ENCODE peak calls at places on chromosomes 7 and 10, in four cellular contexts. One of them, this sample, is unnamed.
A peak's percentile ranks its signal among the peaks of the same experiment; 100 is the strongest.

GRCh38 chr10:121667948-121668335 is 69.7 kb upstream of the FGFR2 start:
- DNase-seq in cardiac muscle cell: peak; percentile 59
- DNase-seq in skeletal muscle cell: no peak
- DNase-seq in thyroid gland: no peak
- DNase-seq in this sample: no peak

GRCh38 chr10:88149906-88150305 is 286.5 kb downstream of the PTEN start:
- DNase-seq in cardiac muscle cell: no peak
- DNase-seq in skeletal muscle cell: peak; percentile 7
- DNase-seq in thyroid gland: no peak
- DNase-seq in this sample: no peak

GRCh38 chr7:44071726-44072363 is 6.5 kb upstream of the PGAM2 start:
- DNase-seq in cardiac muscle cell: no peak
- DNase-seq in skeletal muscle cell: no peak
- DNase-seq in thyroid gland: no peak
- DNase-seq in this sample: no peak

GRCh38 chr7:30427296-30428080 is 51.1 kb downstream of the NOD1 start:
- DNase-seq in cardiac muscle cell: no peak
- DNase-seq in skeletal muscle cell: no peak
- DNase-seq in thyroid gland: no peak
- DNase-seq in this sample: no peak

GRCh38 chr10:100743626-100744135 is 1.7 kb upstream of the PAX2 start:
- DNase-seq in cardiac muscle cell: peak; percentile 82
- DNase-seq in skeletal muscle cell: no peak
- DNase-seq in thyroid gland: peak; percentile 39
- DNase-seq in this sample: no peak

GRCh38 chr7:74455933-74456332 is 2.2 kb downstream of the GTF2IRD1 start:
- DNase-seq in cardiac muscle cell: peak; percentile 58
- DNase-seq in skeletal muscle cell: no peak
- DNase-seq in thyroid gland: no peak
- DNase-seq in this sample: no peak

GRCh38 chr7:131927770-131928169 is 371.3 kb upstream of the PODXL start:
- DNase-seq in cardiac muscle cell: no peak
- DNase-seq in skeletal muscle cell: no peak
- DNase-seq in thyroid gland: no peak
- DNase-seq in this sample: no peak

GRCh38 chr7:87404674-87405073 is 59.2 kb downstream of the CROT start:
- DNase-seq in cardiac muscle cell: peak; percentile 47
- DNase-seq in skeletal muscle cell: no peak
- DNase-seq in thyroid gland: no peak
- DNase-seq in this sample: no peak

GRCh38 chr7:46207931-46208634 is 287.0 kb upstream of the IGFBP3 start:
- DNase-seq in cardiac muscle cell: no peak
- DNase-seq in skeletal muscle cell: no peak
- DNase-seq in thyroid gland: no peak
- DNase-seq in this sample: peak; percentile 70

GRCh38 chr10:128000660-128001059 is 93.8 kb downstream of the PTPRE start:
- DNase-seq in cardiac muscle cell: no peak
- DNase-seq in skeletal muscle cell: no peak
- DNase-seq in thyroid gland: peak; percentile 57
- DNase-seq in this sample: no peak

GRCh38 chr7:41162612-41163011 is 540.3 kb downstream of the INHBA start:
- DNase-seq in cardiac muscle cell: no peak
- DNase-seq in skeletal muscle cell: no peak
- DNase-seq in thyroid gland: no peak
- DNase-seq in this sample: no peak

GRCh38 chr7:79453558-79454324 is at the start of gene MAGI2:
- DNase-seq in cardiac muscle cell: peak; percentile 95
- DNase-seq in skeletal muscle cell: peak; percentile 48
- DNase-seq in thyroid gland: peak; percentile 81
- DNase-seq in this sample: peak; percentile 94

GRCh38 chr10:132687893-132688579 is 97.9 kb downstream of the NKX6-2 start:
- DNase-seq in cardiac muscle cell: no peak
- DNase-seq in skeletal muscle cell: no peak
- DNase-seq in thyroid gland: peak; percentile 0
- DNase-seq in this sample: no peak

GRCh38 chr10:97759157-97759980 is 12.4 kb downstream of the SFRP5 start:
- DNase-seq in cardiac muscle cell: peak; percentile 83
- DNase-seq in skeletal muscle cell: no peak
- DNase-seq in thyroid gland: peak; percentile 66
- DNase-seq in this sample: no peak

GRCh38 chr10:31706921-31707571 is 221.6 kb downstream of the ARHGAP12 start:
- DNase-seq in cardiac muscle cell: peak; percentile 30
- DNase-seq in skeletal muscle cell: no peak
- DNase-seq in thyroid gland: no peak
- DNase-seq in this sample: no peak

GRCh38 chr7:100503350-100503735 is 19.6 kb downstream of the NYAP1 start:
- DNase-seq in cardiac muscle cell: peak; percentile 80
- DNase-seq in skeletal muscle cell: no peak
- DNase-seq in thyroid gland: no peak
- DNase-seq in this sample: no peak

GRCh38 chr10:88960854-88961253 is 8.3 kb upstream of the ACTA2 start:
- DNase-seq in cardiac muscle cell: no peak
- DNase-seq in skeletal muscle cell: no peak
- DNase-seq in thyroid gland: no peak
- DNase-seq in this sample: no peak

GRCh38 chr10:68543004-68543918 is 15.9 kb upstream of the SLC25A16 start:
- DNase-seq in cardiac muscle cell: peak; percentile 43
- DNase-seq in skeletal muscle cell: no peak
- DNase-seq in thyroid gland: no peak
- DNase-seq in this sample: no peak

GRCh38 chr7:120311028-120311788 is 38.2 kb downstream of the KCND2 start:
- DNase-seq in cardiac muscle cell: no peak
- DNase-seq in skeletal muscle cell: no peak
- DNase-seq in thyroid gland: no peak
- DNase-seq in this sample: no peak

GRCh38 chr10:131453772-131454634 is 142.5 kb upstream of the TCERG1L start:
- DNase-seq in cardiac muscle cell: peak; percentile 62
- DNase-seq in skeletal muscle cell: no peak
- DNase-seq in thyroid gland: peak; percentile 71
- DNase-seq in this sample: no peak

GRCh38 chr7:99560834-99561734 is 2.6 kb downstream of the ZNF655 start:
- DNase-seq in cardiac muscle cell: no peak
- DNase-seq in skeletal muscle cell: no peak
- DNase-seq in thyroid gland: no peak
- DNase-seq in this sample: no peak

GRCh38 chr7:46285856-46286255 is 364.8 kb upstream of the IGFBP3 start:
- DNase-seq in cardiac muscle cell: no peak
- DNase-seq in skeletal muscle cell: no peak
- DNase-seq in thyroid gland: no peak
- DNase-seq in this sample: no peak

GRCh38 chr10:20004087-20004523 is 187.9 kb downstream of the PLXDC2 start:
- DNase-seq in cardiac muscle cell: peak; percentile 76
- DNase-seq in skeletal muscle cell: peak; percentile 38
- DNase-seq in thyroid gland: peak; percentile 57
- DNase-seq in this sample: no peak

GRCh38 chr7:110590415-110590814 is 500.5 kb upstream of the LRRN3 start:
- DNase-seq in cardiac muscle cell: no peak
- DNase-seq in skeletal muscle cell: no peak
- DNase-seq in thyroid gland: peak; percentile 41
- DNase-seq in this sample: no peak

GRCh38 chr7:159191236-159191635 is 46.6 kb upstream of the VIPR2 start:
- DNase-seq in cardiac muscle cell: no peak
- DNase-seq in skeletal muscle cell: no peak
- DNase-seq in thyroid gland: no peak
- DNase-seq in this sample: peak; percentile 34

GRCh38 chr7:79091661-79092060 is 361.8 kb downstream of the MAGI2 start:
- DNase-seq in cardiac muscle cell: peak; percentile 40
- DNase-seq in skeletal muscle cell: no peak
- DNase-seq in thyroid gland: no peak
- DNase-seq in this sample: no peak

GRCh38 chr10:30882281-30882680 is 149.4 kb downstream of the ZNF438 start:
- DNase-seq in cardiac muscle cell: no peak
- DNase-seq in skeletal muscle cell: no peak
- DNase-seq in thyroid gland: no peak
- DNase-seq in this sample: no peak

GRCh38 chr7:475951-476441 is 43.6 kb downstream of the PDGFA start:
- DNase-seq in cardiac muscle cell: no peak
- DNase-seq in skeletal muscle cell: no peak
- DNase-seq in thyroid gland: no peak
- DNase-seq in this sample: no peak

GRCh38 chr10:15491856-15492255 is 120.8 kb upstream of the FAM171A1 start:
- DNase-seq in cardiac muscle cell: no peak
- DNase-seq in skeletal muscle cell: no peak
- DNase-seq in thyroid gland: no peak
- DNase-seq in this sample: no peak